ENCODE peak calls at places on chromosome 11, in eight cellular contexts. E, T, Z, L, J, O, K and F are unnamed samples.

GRCh38 chr11:46247664-46248063 is 29.8 kb upstream of the CREB3L1 start:
- DNase-seq in E (no peak), T (peak; percentile 62), Z (no peak), L (no peak), J (peak; percentile 66), O (no peak), K (no peak), F (no peak)

GRCh38 chr11:1472180-1473005 is 14.2 kb downstream of the MOB2 start:
- DNase-seq in E (no peak), T (no peak), Z (peak; percentile 46), L (no peak), J (peak; percentile 14), O (no peak), K (peak; percentile 16), F (no peak)

GRCh38 chr11:8267831-8268529 is 4.3 kb upstream of the LMO1 start:
- DNase-seq in E (no peak), T (peak; percentile 37), Z (no peak), L (no peak), J (no peak), O (no peak), K (peak; percentile 9), F (no peak)

GRCh38 chr11:34850339-34850738 is 65.8 kb downstream of the APIP start:
- DNase-seq in E (no peak), T (no peak), Z (no peak), L (no peak), J (peak; percentile 33), O (no peak), K (no peak), F (no peak)

GRCh38 chr11:19597194-19597593 is 115.4 kb upstream of the NAV2 start:
- DNase-seq in E (no peak), T (no peak), Z (no peak), L (no peak), J (peak; percentile 50), O (no peak), K (no peak), F (no peak)

GRCh38 chr11:6200975-6201374 is 2.0 kb downstream of the OR52W1 start:
- DNase-seq in E (no peak), T (no peak), Z (peak; percentile 66), L (no peak), J (no peak), O (no peak), K (no peak), F (peak; percentile 26)

GRCh38 chr11:83156150-83156995 is 558 bp upstream of the PCF11 start:
- DNase-seq in E (peak; percentile 100), T (peak; percentile 99), Z (peak; percentile 99), L (peak; percentile 97), J (peak; percentile 100), O (peak; percentile 99), K (peak; percentile 99), F (peak; percentile 98)

GRCh38 chr11:3984896-3985295 is 109.7 kb upstream of the RRM1 start:
- DNase-seq in E (no peak), T (no peak), Z (no peak), L (no peak), J (no peak), O (no peak), K (no peak), F (no peak)

GRCh38 chr11:62123669-62124185 is at the start of gene INCENP:
- DNase-seq in E (peak; percentile 96), T (peak; percentile 97), Z (peak; percentile 98), L (peak; percentile 91), J (peak; percentile 97), O (peak; percentile 94), K (peak; percentile 98), F (peak; percentile 94)

GRCh38 chr11:50186146-50186545 is 153.5 kb downstream of the OR4C45 start:
- DNase-seq in E (no peak), T (no peak), Z (no peak), L (no peak), J (no peak), O (no peak), K (no peak), F (no peak)

GRCh38 chr11:75324740-75325139 is 26.7 kb downstream of the ARRB1 start:
- DNase-seq in E (no peak), T (no peak), Z (no peak), L (no peak), J (no peak), O (no peak), K (no peak), F (no peak)
- H3K27ac ChIP-seq in E (no peak overlapping the region), T (no peak overlapping the region), Z (peak overlapping the region; percentile 50), L (no peak overlapping the region), J (no peak overlapping the region), O (no peak overlapping the region), K (peak overlapping the region; percentile 75), F (no peak overlapping the region)

GRCh38 chr11:126992065-126992803 is 8.3 kb downstream of the KIRREL3 start:
- DNase-seq in E (no peak), T (no peak), Z (no peak), L (no peak), J (peak; percentile 93), O (no peak), K (no peak), F (no peak)

GRCh38 chr11:126992804-126993111 is 7.8 kb downstream of the KIRREL3 start:
- DNase-seq in E (no peak), T (no peak), Z (no peak), L (no peak), J (peak; percentile 50), O (no peak), K (no peak), F (no peak)

GRCh38 chr11:126991596-126991995 is 9.0 kb downstream of the KIRREL3 start:
- DNase-seq in E (no peak), T (no peak), Z (no peak), L (no peak), J (peak; percentile 71), O (no peak), K (no peak), F (no peak)

GRCh38 chr11:126989942-126990715 is 10.4 kb downstream of the KIRREL3 start:
- DNase-seq in E (no peak), T (peak; percentile 69), Z (peak; percentile 74), L (no peak), J (peak; percentile 53), O (peak; percentile 19), K (peak; percentile 34), F (peak; percentile 68)

DNA sequence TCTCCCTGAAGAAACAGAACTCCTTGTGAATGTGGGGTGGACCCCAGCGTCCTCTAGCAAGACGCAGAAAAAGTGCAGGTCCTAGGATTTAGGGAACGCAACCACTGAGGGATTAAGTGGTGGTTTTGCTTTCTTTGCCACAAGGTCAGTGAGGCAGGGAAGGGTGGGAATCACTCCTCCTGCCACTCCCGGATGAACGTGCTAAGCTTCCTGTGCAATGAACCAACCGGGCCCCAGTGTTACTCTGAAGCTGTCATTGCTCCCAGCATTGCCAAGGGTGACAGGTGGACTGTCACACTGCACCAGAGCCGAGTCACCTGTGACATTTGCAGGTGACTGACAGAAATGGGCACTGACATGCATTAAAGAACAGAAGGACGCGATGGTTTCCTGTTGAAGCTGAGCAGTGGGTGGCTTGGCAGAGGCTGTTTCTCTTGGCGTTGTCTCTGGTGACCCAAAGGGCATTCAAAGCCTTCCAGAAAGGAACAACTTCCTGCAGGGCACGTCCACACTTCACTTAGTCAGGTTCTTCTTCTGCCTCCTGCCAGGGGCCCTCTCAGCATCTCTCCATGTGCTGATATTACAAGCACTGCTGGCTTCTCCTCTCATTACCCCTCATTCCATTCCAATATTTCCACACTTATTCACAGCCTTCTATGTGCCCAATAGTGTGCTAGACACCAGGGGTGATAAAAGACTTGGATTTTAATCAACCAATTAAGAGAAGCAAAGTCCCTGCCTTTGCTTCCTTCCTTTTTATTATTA is 9.7 kb downstream of the KIRREL3 start:
- DNase-seq in E (no peak), T (no peak), Z (no peak), L (no peak), J (no peak), O (no peak), K (no peak), F (no peak)
- TF ChIP-seq CTCF in E (no peak), T (no peak), Z (no peak), L (no peak), J (no peak), O (no peak), K (no peak), F (no peak)

GRCh38 chr11:77127674-77127968 is 425 bp upstream of the MYO7A start:
- DNase-seq in E (no peak), T (no peak), Z (no peak), L (no peak), J (no peak), O (no peak), K (no peak), F (no peak)

GRCh38 chr11:77129069-77129840 is 1.2 kb downstream of the MYO7A start:
- DNase-seq in E (no peak), T (no peak), Z (no peak), L (no peak), J (no peak), O (no peak), K (no peak), F (no peak)

GRCh38 chr11:77126156-77126775 is 1.8 kb upstream of the MYO7A start:
- DNase-seq in E (no peak), T (no peak), Z (no peak), L (no peak), J (no peak), O (no peak), K (no peak), F (no peak)

GRCh38 chr11:77126861-77127673 is 979 bp upstream of the MYO7A start:
- DNase-seq in E (no peak), T (peak; percentile 75), Z (peak; percentile 76), L (no peak), J (peak; percentile 16), O (peak; percentile 33), K (peak; percentile 33), F (peak; percentile 35)

DNA sequence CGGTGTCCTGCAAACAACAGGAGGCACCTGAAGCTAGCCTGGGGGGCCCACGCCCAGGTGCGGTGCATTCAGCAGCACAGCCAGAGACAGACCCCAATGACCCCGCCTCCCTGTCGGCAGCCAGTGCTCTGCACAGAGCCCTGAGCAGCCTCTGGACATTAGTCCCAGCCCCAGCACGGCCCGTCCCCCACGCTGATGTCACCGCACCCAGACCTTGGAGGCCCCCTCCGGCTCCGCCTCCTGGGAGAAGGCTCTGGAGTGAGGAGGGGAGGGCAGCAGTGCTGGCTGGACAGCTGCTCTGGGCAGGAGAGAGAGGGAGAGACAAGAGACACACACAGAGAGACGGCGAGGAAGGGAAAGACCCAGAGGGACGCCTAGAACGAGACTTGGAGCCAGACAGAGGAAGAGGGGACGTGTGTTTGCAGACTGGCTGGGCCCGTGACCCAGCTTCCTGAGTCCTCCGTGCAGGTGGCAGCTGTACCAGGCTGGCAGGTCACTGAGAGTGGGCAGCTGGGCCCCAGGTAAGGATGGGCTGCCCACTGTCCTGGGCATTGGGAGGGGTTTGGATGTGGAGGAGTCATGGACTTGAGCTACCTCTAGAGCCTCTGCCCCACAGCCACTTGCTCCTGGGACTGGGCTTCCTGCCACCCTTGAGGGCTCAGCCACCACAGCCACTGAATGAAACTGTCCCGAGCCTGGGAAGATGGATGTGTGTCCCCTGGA is at the start of gene MYO7A:
- DNase-seq in E (no peak), T (peak; percentile 96), Z (peak; percentile 80), L (no peak), J (no peak), O (peak; percentile 19), K (peak; percentile 42), F (peak; percentile 74)
- H3K27ac ChIP-seq in E (no peak within 1 kb of the TSS), T (peak within 1 kb of the TSS; percentile 63), Z (no peak within 1 kb of the TSS), L (no peak within 1 kb of the TSS), J (no peak within 1 kb of the TSS), O (no peak within 1 kb of the TSS), K (no peak within 1 kb of the TSS), F (no peak within 1 kb of the TSS)

DNA sequence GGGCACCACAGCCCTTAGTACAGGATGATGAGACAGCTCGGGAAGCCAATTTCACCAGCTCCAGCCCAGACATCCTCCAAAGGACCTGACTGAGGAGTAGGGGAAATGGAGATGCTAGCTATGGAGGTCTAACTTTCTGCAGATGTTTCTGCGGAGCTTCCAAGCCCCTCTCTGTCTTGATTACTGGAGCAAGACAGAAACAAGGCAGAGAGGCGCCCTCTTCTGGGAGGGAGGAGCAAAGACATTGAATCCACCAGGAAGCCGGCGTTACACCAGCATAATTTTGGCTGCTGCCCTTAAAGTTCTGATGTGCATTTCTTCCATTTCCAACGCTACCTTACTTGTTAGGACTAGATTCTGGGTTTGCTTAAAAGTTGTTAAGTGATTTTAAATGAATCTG is 107.3 kb upstream of the HSD17B12 start:
- DNase-seq in E (no peak), T (no peak), Z (no peak), L (no peak), J (no peak), O (no peak), K (no peak), F (no peak)
- TF ChIP-seq CTCF in E (peak; percentile 65), T (peak; percentile 30), Z (peak; percentile 34), L (no peak), J (peak; percentile 70), O (no peak), K (no peak), F (peak; percentile 49)